ENCODE peak calls at places on chromosomes 7 and 10, in ten cellular contexts. F is tibial artery, A is CD14-positive monocyte, O is GM12865, C is endothelial cell, T is coronary artery, G is OCI-LY7, J is lower leg skin, I is Calu3, Y is GM23338. P is an unnamed sample.

GRCh38 chr10:129764011-129764900 is 199.8 kb downstream of the EBF3 start:
- DNase-seq in G (no peak), I (no peak), O (no peak), C (no peak), T (peak), J (peak), Y (no peak), F (peak), A (no peak), P (peak)

GRCh38 chr10:73339436-73339835 is 19.2 kb downstream of the CFAP70 start:
- DNase-seq in O (no peak), T (no peak), G (no peak), J (no peak), F (no peak), A (no peak), C (no peak), I (no peak), Y (no peak), P (no peak)

GRCh38 chr10:103847909-103848468 is 7.4 kb downstream of the SH3PXD2A start:
- DNase-seq in I (no peak), Y (peak), A (no peak), F (no peak), C (no peak), G (peak), J (no peak), O (no peak), T (no peak), P (peak)

GRCh38 chr10:74079028-74079913 is 71.4 kb downstream of the AP3M1 start:
- DNase-seq in O (no peak), A (no peak), F (no peak), J (no peak), T (no peak), C (no peak), Y (no peak), G (no peak), I (no peak), P (no peak)

GRCh38 chr7:80630611-80631010 is 7.8 kb upstream of the CD36 start:
- DNase-seq in Y (no peak), I (no peak), F (no peak), A (no peak), G (no peak), C (no peak), O (no peak), T (no peak), J (no peak), P (no peak)

GRCh38 chr7:42972703-42973500 is 40.7 kb downstream of the MRPL32 start:
- DNase-seq in T (peak), J (no peak), I (no peak), O (no peak), C (no peak), Y (peak), F (peak), A (no peak), G (peak), P (no peak)

GRCh38 chr10:86251426-86251825 is 115.2 kb downstream of the GRID1 start:
- DNase-seq in J (peak), C (no peak), Y (no peak), T (no peak), G (no peak), F (no peak), I (no peak), A (no peak), O (no peak), P (peak)

GRCh38 chr7:130273863-130274262 is 7.2 kb downstream of the CPA2 start:
- DNase-seq in I (no peak), C (peak), T (no peak), O (no peak), A (no peak), F (no peak), Y (peak), J (no peak), G (no peak), P (no peak)

GRCh38 chr10:64753516-64753915 is 1232.3 kb downstream of the REEP3 start:
- DNase-seq in A (no peak), C (no peak), I (no peak), J (no peak), O (no peak), Y (no peak), T (no peak), G (no peak), F (no peak), P (no peak)

GRCh38 chr7:135480966-135481599 is 28.8 kb downstream of the CNOT4 start:
- DNase-seq in O (no peak), T (no peak), G (no peak), F (no peak), I (no peak), A (no peak), J (no peak), Y (no peak), C (no peak), P (no peak)

GRCh38 chr7:1298051-1298937 is 65.6 kb downstream of the UNCX start:
- DNase-seq in J (no peak), O (no peak), T (no peak), F (no peak), Y (no peak), A (peak), G (no peak), I (no peak), C (no peak), P (no peak)

GRCh38 chr7:21472029-21472428 is 44.1 kb downstream of the SP4 start:
- DNase-seq in O (no peak), F (no peak), A (no peak), T (no peak), C (no peak), I (no peak), Y (no peak), J (no peak), G (no peak), P (no peak)

GRCh38 chr7:135650831-135651573 is 11.3 kb upstream of the STMP1 start:
- DNase-seq in J (no peak), O (no peak), I (no peak), A (no peak), Y (no peak), F (no peak), G (no peak), T (no peak), C (no peak), P (no peak)

GRCh38 chr10:987635-987905 is 664 bp upstream of the GTPBP4 start:
- DNase-seq in C (no peak), Y (peak), T (no peak), I (no peak), F (no peak), G (no peak), O (no peak), J (no peak), A (no peak), P (no peak)

GRCh38 chr7:104862719-104863118 is 151.3 kb upstream of the KMT2E start:
- DNase-seq in C (peak), J (no peak), Y (peak), A (no peak), O (no peak), G (peak), I (no peak), F (no peak), T (no peak), P (peak)

GRCh38 chr10:16965740-16966447 is 148.7 kb upstream of the RSU1 start:
- DNase-seq in A (no peak), J (no peak), C (no peak), F (no peak), Y (peak), G (no peak), T (no peak), O (no peak), I (peak), P (no peak)

GRCh38 chr7:18503068-18503859 is 7.7 kb downstream of the HDAC9 start:
- DNase-seq in J (no peak), O (no peak), T (no peak), A (no peak), F (no peak), Y (no peak), I (no peak), C (no peak), G (no peak), P (no peak)

GRCh38 chr7:132536646-132537395 is 39.4 kb downstream of the PLXNA4 start:
- DNase-seq in I (no peak), G (no peak), C (no peak), A (no peak), T (peak), Y (no peak), O (no peak), J (no peak), F (no peak), P (no peak)

GRCh38 chr10:125152646-125153368 is 7.6 kb downstream of the CTBP2 start:
- DNase-seq in A (no peak), F (peak), G (no peak), J (no peak), O (no peak), Y (no peak), I (no peak), T (no peak), C (no peak), P (no peak)

GRCh38 chr10:112981553-112981952 is 31.5 kb downstream of the TCF7L2 start:
- DNase-seq in C (no peak), I (no peak), G (peak), J (no peak), A (no peak), O (peak), Y (no peak), F (no peak), T (no peak), P (no peak)

GRCh38 chr7:112735261-112735660 is 54.9 kb downstream of the TMEM168 start:
- DNase-seq in O (no peak), I (no peak), C (no peak), G (no peak), F (no peak), Y (no peak), J (no peak), T (no peak), A (no peak), P (no peak)

GRCh38 chr10:94402204-94403033 is at the start of gene TBC1D12:
- DNase-seq in A (peak), C (peak), F (peak), J (peak), Y (peak), O (peak), I (peak), T (peak), G (peak), P (peak)

GRCh38 chr7:27101906-27102577 is 441 bp downstream of the HOXA2 start:
- DNase-seq in O (no peak), G (no peak), A (no peak), I (no peak), J (no peak), C (no peak), Y (peak), F (no peak), T (no peak), P (no peak)

GRCh38 chr7:44284881-44285541 is 40.4 kb downstream of the CAMK2B start:
- DNase-seq in I (no peak), G (no peak), A (peak), F (peak), O (no peak), T (peak), Y (no peak), C (no peak), J (peak), P (no peak)

GRCh38 chr10:75772153-75772887 is 340.9 kb downstream of the LRMDA start:
- DNase-seq in I (no peak), G (peak), C (no peak), O (peak), T (no peak), Y (no peak), J (no peak), F (no peak), A (no peak), P (no peak)

GRCh38 chr7:83413831-83414230 is 235.1 kb downstream of the SEMA3E start:
- DNase-seq in O (no peak), A (no peak), F (no peak), Y (no peak), G (no peak), J (no peak), T (no peak), I (no peak), C (no peak), P (no peak)

GRCh38 chr7:139734395-139734794 is 43.4 kb downstream of the HIPK2 start:
- DNase-seq in J (peak), G (no peak), I (no peak), T (peak), Y (no peak), O (no peak), C (no peak), F (peak), A (no peak), P (no peak)

GRCh38 chr7:76202666-76203030 is 952 bp downstream of the SRRM3 start:
- DNase-seq in F (no peak), Y (peak), J (no peak), A (no peak), T (no peak), I (no peak), C (no peak), G (no peak), O (no peak), P (no peak)

GRCh38 chr10:125136087-125136486 is 24.3 kb downstream of the CTBP2 start:
- DNase-seq in T (no peak), O (no peak), J (no peak), F (peak), Y (no peak), C (no peak), G (no peak), I (no peak), A (no peak), P (no peak)

GRCh38 chr7:96219382-96220130 is 102.3 kb downstream of the SLC25A13 start:
- DNase-seq in O (no peak), Y (no peak), C (no peak), T (no peak), G (no peak), I (no peak), J (no peak), A (no peak), F (no peak), P (no peak)

GRCh38 chr7:82566752-82567151 is 123.2 kb upstream of the CACNA2D1 start:
- DNase-seq in O (no peak), C (no peak), G (no peak), A (no peak), Y (no peak), I (no peak), J (no peak), F (peak), T (no peak), P (no peak)

GRCh38 chr10:71996598-71997371 is 32.6 kb downstream of the CHST3 start:
- DNase-seq in G (peak), A (no peak), Y (no peak), T (no peak), C (no peak), I (no peak), F (no peak), J (no peak), O (no peak), P (no peak)

GRCh38 chr7:140654109-140654387 is 13.4 kb upstream of the DENND2A start:
- DNase-seq in T (no peak), G (no peak), A (no peak), I (no peak), Y (no peak), C (no peak), F (no peak), O (no peak), J (no peak), P (no peak)

GRCh38 chr10:131996508-131997365 is 15.0 kb upstream of the BNIP3 start:
- DNase-seq in A (no peak), C (no peak), Y (no peak), I (no peak), J (no peak), T (no peak), O (no peak), G (no peak), F (peak), P (no peak)

GRCh38 chr10:104784452-104784851 is 143.4 kb downstream of the SORCS3 start:
- DNase-seq in O (no peak), T (no peak), J (no peak), I (no peak), F (no peak), C (no peak), G (no peak), A (no peak), Y (no peak), P (no peak)

GRCh38 chr10:81570878-81571794 is 303.9 kb upstream of the NRG3 start:
- DNase-seq in A (no peak), J (peak), Y (no peak), G (no peak), T (no peak), O (no peak), F (no peak), C (no peak), I (no peak), P (no peak)

GRCh38 chr10:110535958-110536891 is 31.3 kb upstream of the SMC3 start:
- DNase-seq in J (no peak), F (no peak), G (peak), C (no peak), A (peak), Y (peak), T (no peak), I (peak), O (peak), P (peak)

GRCh38 chr7:48139461-48139860 is 31.8 kb upstream of the ABCA13 start:
- DNase-seq in T (no peak), Y (peak), J (no peak), I (peak), C (no peak), F (no peak), A (no peak), O (no peak), G (no peak), P (no peak)

DNA sequence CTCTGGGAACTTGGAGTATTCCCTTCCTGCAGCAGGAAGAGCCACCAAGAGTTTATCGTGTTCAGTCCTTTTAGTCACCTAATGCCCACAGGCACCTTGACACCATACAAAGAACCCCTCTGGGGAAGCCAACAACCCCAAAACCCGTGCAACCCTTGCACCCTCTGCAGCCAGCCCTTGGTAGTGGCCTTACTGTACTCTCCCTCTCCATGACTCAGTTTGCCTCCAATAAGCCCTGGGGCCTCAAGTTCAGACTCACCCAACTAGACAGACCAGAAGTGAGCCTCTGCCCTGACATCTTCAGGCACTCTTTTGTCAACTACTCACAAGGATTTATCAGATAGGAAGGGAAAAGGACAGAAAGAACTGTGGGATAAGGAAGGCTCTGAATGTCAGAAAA is 30.9 kb downstream of the KCNMA1 start:
- DNase-seq in G (no peak), J (no peak), T (no peak), O (no peak), C (no peak), I (no peak), A (no peak), F (no peak), Y (peak), P (peak)
- TF ChIP-seq CTCF in G (no peak), J (no peak), T (no peak), O (no peak), C (no peak), I (no peak), A (no peak), F (no peak), Y (peak), P (no peak)

DNA sequence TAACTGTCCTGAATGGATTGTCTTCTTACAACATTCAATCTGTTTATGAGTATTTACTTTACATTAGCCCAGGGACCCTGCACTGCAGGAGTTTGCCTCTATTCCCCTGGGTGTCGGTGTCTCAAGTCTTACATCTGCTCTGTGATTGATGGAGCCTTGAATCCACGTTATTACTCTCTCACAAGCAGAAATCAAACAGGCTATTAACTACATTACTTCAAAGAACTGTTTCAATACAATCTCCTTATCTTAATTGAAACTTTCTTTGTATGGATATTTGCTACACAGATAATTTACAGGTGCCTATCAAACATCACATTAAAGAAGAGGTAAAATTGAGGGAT is 3.1 kb upstream of the ARID5B start:
- DNase-seq in C (no peak), O (peak), G (peak), Y (no peak), I (no peak), A (no peak), T (no peak), F (no peak), J (no peak), P (peak)
- TF ChIP-seq CTCF in C (no peak), O (no peak), G (no peak), Y (no peak), I (no peak), A (no peak), T (no peak), F (no peak), J (no peak), P (no peak)

DNA sequence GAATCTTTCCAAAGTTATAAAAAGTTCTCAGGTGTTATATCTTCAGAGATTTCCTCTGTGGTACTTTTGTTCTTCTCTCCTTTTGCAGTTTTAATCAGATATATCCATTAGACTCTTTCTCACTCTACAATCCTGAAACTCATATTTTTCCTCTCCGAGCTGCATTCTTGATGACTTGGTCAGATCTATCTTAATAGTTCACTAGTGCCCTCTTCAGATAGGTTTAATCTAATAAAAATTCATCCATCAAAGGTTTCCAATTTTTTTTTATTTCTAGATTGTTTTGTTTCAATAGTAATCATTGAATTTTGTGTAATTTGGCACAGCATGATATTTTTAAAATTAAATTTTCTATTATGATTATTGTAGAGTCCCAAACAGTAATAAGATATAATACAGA is 21.8 kb upstream of the DGKB start:
- DNase-seq in C (no peak), F (no peak), T (no peak), O (no peak), Y (no peak), J (no peak), A (no peak), G (no peak), I (no peak), P (no peak)
- TF ChIP-seq CTCF in C (no peak), F (no peak), T (no peak), O (no peak), Y (no peak), J (no peak), A (no peak), G (no peak), I (no peak), P (no peak)

GRCh38 chr10:35822316-35822715 is 180.2 kb upstream of the FZD8 start:
- DNase-seq in F (peak), O (peak), A (no peak), G (no peak), C (peak), J (peak), T (peak), I (no peak), Y (peak), P (peak)
- TF ChIP-seq CTCF in F (peak), O (no peak), A (no peak), G (no peak), C (no peak), J (no peak), T (peak), I (no peak), Y (peak), P (peak)

GRCh38 chr10:70053896-70054641 is 1.4 kb downstream of the MACROH2A2 start:
- DNase-seq in C (peak), I (peak), G (no peak), T (no peak), Y (peak), F (no peak), J (no peak), O (no peak), A (no peak), P (no peak)
- TF ChIP-seq CTCF in C (peak), I (peak), G (no peak), T (no peak), Y (peak), F (no peak), J (no peak), O (peak), A (no peak), P (peak)

DNA sequence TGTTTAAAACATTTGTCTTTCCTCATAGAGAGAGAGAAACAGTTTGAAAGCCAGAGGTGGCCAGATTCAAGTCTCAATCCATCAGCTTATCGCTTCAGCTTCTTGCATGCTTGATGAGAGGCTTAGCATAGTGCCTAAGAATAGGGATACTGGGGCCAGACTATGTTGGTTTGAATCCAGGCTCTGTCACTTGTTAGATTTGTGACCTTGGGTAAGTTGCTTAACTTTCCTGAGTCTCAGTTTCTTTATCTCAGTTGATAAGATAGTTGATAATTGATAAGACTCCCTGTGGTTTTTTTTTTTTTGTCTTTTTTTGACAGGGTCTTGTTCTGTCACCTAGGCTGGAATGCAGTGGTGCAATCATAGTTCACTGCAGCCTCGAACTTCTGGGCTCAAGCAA is 12.1 kb upstream of the CDK6 start:
- DNase-seq in O (no peak), I (no peak), Y (no peak), J (no peak), A (no peak), G (no peak), C (no peak), F (no peak), T (no peak), P (peak)
- TF ChIP-seq CTCF in O (no peak), I (no peak), Y (no peak), J (no peak), A (no peak), G (no peak), C (no peak), F (no peak), T (no peak), P (no peak)

P was measured in Caco-2.